ENCODE peak calls at places on chromosome 15, in eight cellular contexts. T is T follicular helper cell; Q is stimulated activated CD8-positive, alpha-beta memory T cell treated with anti-CD3 and anti-CD28 coated beads, Interleukin-15, amount 100 ng/mL, for 4 hours; K is T-helper 1 cell; E is posterior cingulate gyrus; B is activated CD4-positive, alpha-beta T cell treated with anti-CD3 and anti-CD28 coated beads, Interleukin-2, amount 10 ng/mL, durations not matched to agents 24 days and 14 days; R is HTR-8/SVneo; O is DMS153. H is an unnamed sample.

GRCh38 chr15:44489464-44489863 is 47.5 kb upstream of the EIF3J start:
- DNase-seq in T (no peak), Q (no peak), K (no peak), E (no peak), B (no peak), R (peak), O (no peak), H (no peak)

GRCh38 chr15:69666441-69666882 is 213.8 kb downstream of the RPLP1 start:
- DNase-seq in T (no peak), Q (no peak), K (no peak), E (no peak), B (peak), R (no peak), O (no peak), H (no peak)

GRCh38 chr15:77312523-77312922 is 107.4 kb downstream of the PEAK1 start:
- DNase-seq in T (no peak), Q (no peak), K (no peak), E (no peak), B (no peak), R (no peak), O (no peak), H (no peak)

GRCh38 chr15:35932541-35932940 is 386.6 kb upstream of the DPH6 start:
- DNase-seq in T (no peak), Q (no peak), K (no peak), E (no peak), B (no peak), R (no peak), O (no peak), H (no peak)

GRCh38 chr15:91122296-91122695 is 22.2 kb downstream of the SV2B start:
- DNase-seq in T (no peak), Q (no peak), K (no peak), E (no peak), B (no peak), R (no peak), O (no peak), H (no peak)

GRCh38 chr15:99452728-99453643 is 112.8 kb upstream of the MEF2A start:
- DNase-seq in T (no peak), Q (no peak), K (no peak), E (peak), B (peak), R (no peak), O (no peak), H (peak)

GRCh38 chr15:38768970-38769369 is 204.4 kb upstream of the RASGRP1 start:
- DNase-seq in T (no peak), Q (no peak), K (no peak), E (no peak), B (no peak), R (no peak), O (no peak), H (no peak)

GRCh38 chr15:27835233-27835939 is 263.7 kb downstream of the OCA2 start:
- DNase-seq in T (no peak), Q (no peak), K (no peak), E (no peak), B (no peak), R (no peak), O (no peak), H (no peak)

GRCh38 chr15:37095993-37096877 is 4.1 kb downstream of the MEIS2 start:
- DNase-seq in T (no peak), Q (no peak), K (no peak), E (no peak), B (no peak), R (no peak), O (no peak), H (no peak)

GRCh38 chr15:68552344-68552743 is 26.4 kb upstream of the CORO2B start:
- DNase-seq in T (no peak), Q (no peak), K (no peak), E (no peak), B (no peak), R (no peak), O (no peak), H (no peak)

GRCh38 chr15:76961277-76962010 is 29.9 kb downstream of the RCN2 start:
- DNase-seq in T (no peak), Q (no peak), K (no peak), E (no peak), B (no peak), R (no peak), O (no peak), H (no peak)

GRCh38 chr15:99546436-99547100 is 19.2 kb upstream of the MEF2A start:
- DNase-seq in T (no peak), Q (no peak), K (no peak), E (no peak), B (no peak), R (no peak), O (no peak), H (no peak)

GRCh38 chr15:92682772-92683510 is 27.4 kb upstream of the FAM174B start:
- DNase-seq in T (no peak), Q (no peak), K (no peak), E (no peak), B (no peak), R (no peak), O (no peak), H (no peak)

GRCh38 chr15:94083467-94083991 is 147.8 kb upstream of the MCTP2 start:
- DNase-seq in T (no peak), Q (no peak), K (no peak), E (no peak), B (no peak), R (no peak), O (no peak), H (no peak)

GRCh38 chr15:98609144-98609852 is 39.0 kb upstream of the IGF1R start:
- DNase-seq in T (no peak), Q (no peak), K (no peak), E (no peak), B (peak), R (peak), O (no peak), H (no peak)

GRCh38 chr15:67834593-67835348 is 5.1 kb downstream of the RNU6-1 start:
- DNase-seq in T (no peak), Q (no peak), K (no peak), E (no peak), B (peak), R (no peak), O (no peak), H (no peak)

GRCh38 chr15:72562878-72563277 is 88.7 kb downstream of the ARIH1 start:
- DNase-seq in T (no peak), Q (no peak), K (no peak), E (no peak), B (no peak), R (no peak), O (no peak), H (no peak)

GRCh38 chr15:95644476-95644875 is 686.0 kb upstream of the NR2F2 start:
- DNase-seq in T (no peak), Q (no peak), K (no peak), E (no peak), B (no peak), R (no peak), O (no peak), H (no peak)

GRCh38 chr15:91561371-91562100 is 292.0 kb upstream of the SLCO3A1 start:
- DNase-seq in T (no peak), Q (no peak), K (no peak), E (no peak), B (no peak), R (no peak), O (no peak), H (no peak)

GRCh38 chr15:78685925-78686324 is 44.9 kb upstream of the CHRNB4 start:
- DNase-seq in T (no peak), Q (no peak), K (no peak), E (no peak), B (no peak), R (no peak), O (no peak), H (no peak)

GRCh38 chr15:69298697-69299441 is at the start of gene PAQR5:
- DNase-seq in T (no peak), Q (no peak), K (no peak), E (no peak), B (no peak), R (peak), O (no peak), H (no peak)

GRCh38 chr15:41772720-41773331 is 1.5 kb upstream of the MAPKBP1 start:
- DNase-seq in T (peak), Q (peak), K (peak), E (peak), B (peak), R (peak), O (peak), H (peak)

GRCh38 chr15:75606711-75607684 is 18.5 kb downstream of the SNUPN start:
- DNase-seq in T (no peak), Q (no peak), K (no peak), E (no peak), B (peak), R (no peak), O (no peak), H (no peak)

H was measured in substantia nigra.